ENCODE peak calls at places on chromosomes 2 and 18, in five cellular contexts. L is NCI-H748 treated with DMSO at 0.1 percent for 48 hours, D is neural crest cell, Q is T-helper 17 cell, C is fibroblast of lung. U is an unnamed sample.

GRCh38 chr2:95346738-95347671 is 49.9 kb downstream of the KCNIP3 start:
- DNase-seq in L (no peak), D (peak; percentile 24), Q (no peak), C (peak; percentile 29), U (peak; percentile 20)

GRCh38 chr2:43078781-43079755 is 147.3 kb downstream of the ZFP36L2 start:
- DNase-seq in L (no peak), D (no peak), Q (no peak), C (peak; percentile 47), U (no peak)

GRCh38 chr2:161238559-161239415 is 69.4 kb upstream of the PSMD14 start:
- DNase-seq in L (no peak), D (peak; percentile 50), Q (peak; percentile 40), C (peak; percentile 66), U (peak; percentile 50)

GRCh38 chr2:171089489-171089888 is 71.2 kb downstream of the TLK1 start:
- DNase-seq in L (no peak), D (no peak), Q (no peak), C (no peak), U (no peak)

GRCh38 chr18:13039806-13040205 is 48.6 kb downstream of the CEP192 start:
- DNase-seq in L (no peak), D (no peak), Q (no peak), C (no peak), U (no peak)

GRCh38 chr2:128573531-128573930 is 254.9 kb upstream of the HS6ST1 start:
- DNase-seq in L (no peak), D (no peak), Q (no peak), C (no peak), U (no peak)

GRCh38 chr2:205659922-205660321 is 22.4 kb upstream of the NRP2 start:
- DNase-seq in L (no peak), D (no peak), Q (no peak), C (no peak), U (no peak)

GRCh38 chr2:25497229-25497861 is 155.6 kb upstream of the DNMT3A start:
- DNase-seq in L (no peak), D (no peak), Q (no peak), C (no peak), U (no peak)

GRCh38 chr2:26838121-26838906 is 9.6 kb upstream of the DPYSL5 start:
- DNase-seq in L (no peak), D (no peak), Q (no peak), C (peak; percentile 36), U (no peak)

GRCh38 chr2:216664593-216665034 is 30.7 kb downstream of the IGFBP5 start:
- DNase-seq in L (no peak), D (no peak), Q (no peak), C (peak; percentile 73), U (no peak)

GRCh38 chr2:110157153-110157793 is 41.7 kb upstream of the MALL start:
- DNase-seq in L (peak; percentile 26), D (no peak), Q (no peak), C (peak; percentile 62), U (peak; percentile 42)

GRCh38 chr2:178999476-178999875 is 50.5 kb downstream of the CCDC141 start:
- DNase-seq in L (no peak), D (no peak), Q (no peak), C (no peak), U (no peak)

GRCh38 chr18:24381126-24381525 is 16.5 kb downstream of the OSBPL1A start:
- DNase-seq in L (no peak), D (no peak), Q (no peak), C (no peak), U (no peak)

GRCh38 chr2:170162261-170162612 is 15.7 kb upstream of the MYO3B start:
- DNase-seq in L (no peak), D (no peak), Q (no peak), C (peak; percentile 63), U (no peak)

GRCh38 chr2:134762508-134762907 is 43.7 kb upstream of the TMEM163 start:
- DNase-seq in L (no peak), D (no peak), Q (no peak), C (peak; percentile 59), U (no peak)

GRCh38 chr2:240395448-240395847 is 40.0 kb upstream of the GPC1 start:
- DNase-seq in L (no peak), D (no peak), Q (no peak), C (no peak), U (no peak)

GRCh38 chr2:78024991-78025390 is 502.8 kb upstream of the LRRTM4 start:
- DNase-seq in L (no peak), D (no peak), Q (no peak), C (no peak), U (no peak)

GRCh38 chr18:2654828-2655152 is 736 bp upstream of the SMCHD1 start:
- DNase-seq in L (peak; percentile 28), D (no peak), Q (peak; percentile 72), C (no peak), U (peak; percentile 29)

GRCh38 chr2:154912215-154912614 is 213.7 kb downstream of the KCNJ3 start:
- DNase-seq in L (peak; percentile 92), D (no peak), Q (no peak), C (no peak), U (no peak)

GRCh38 chr2:111157798-111158197 is 37.1 kb downstream of the BCL2L11 start:
- DNase-seq in L (no peak), D (no peak), Q (no peak), C (no peak), U (no peak)

GRCh38 chr2:47243596-47244323 is 88.7 kb upstream of the STPG4 start:
- DNase-seq in L (no peak), D (no peak), Q (no peak), C (no peak), U (no peak)

GRCh38 chr2:102190425-102191107 is 3.7 kb downstream of the IL1RL2 start:
- DNase-seq in L (no peak), D (no peak), Q (no peak), C (no peak), U (peak; percentile 27)

GRCh38 chr2:121803503-121803902 is 48.1 kb downstream of the TSN start:
- DNase-seq in L (no peak), D (no peak), Q (no peak), C (no peak), U (no peak)

GRCh38 chr2:242054406-242054805 is 184.9 kb downstream of the RTP5 start:
- DNase-seq in L (no peak), D (no peak), Q (no peak), C (no peak), U (no peak)

GRCh38 chr2:86046985-86047384 is 58.7 kb downstream of the POLR1A start:
- DNase-seq in L (no peak), D (no peak), Q (no peak), C (peak; percentile 91), U (no peak)

GRCh38 chr2:148860037-148860436 is 15.0 kb upstream of the KIF5C start:
- DNase-seq in L (no peak), D (no peak), Q (no peak), C (peak; percentile 4), U (no peak)

GRCh38 chr2:85255813-85256581 is 71.8 kb downstream of the TGOLN2 start:
- DNase-seq in L (no peak), D (peak; percentile 63), Q (no peak), C (peak; percentile 86), U (no peak)

GRCh38 chr2:17979707-17980106 is 101.2 kb downstream of the KCNS3 start:
- DNase-seq in L (no peak), D (no peak), Q (no peak), C (peak; percentile 80), U (no peak)

GRCh38 chr18:44986933-44987332 is 306.2 kb downstream of the SETBP1 start:
- DNase-seq in L (no peak), D (no peak), Q (no peak), C (no peak), U (no peak)

GRCh38 chr2:232324778-232325177 is 53.8 kb upstream of the ALPP start:
- DNase-seq in L (no peak), D (no peak), Q (no peak), C (no peak), U (no peak)

GRCh38 chr2:113757059-113757657 is 716 bp upstream of the SLC35F5 start:
- DNase-seq in L (no peak), D (no peak), Q (no peak), C (no peak), U (peak; percentile 4)

GRCh38 chr2:106180602-106181001 is 13.5 kb downstream of the UXS1 start:
- DNase-seq in L (no peak), D (no peak), Q (no peak), C (no peak), U (no peak)

GRCh38 chr2:164981217-164981990 is 26.1 kb upstream of the SLC38A11 start:
- DNase-seq in L (no peak), D (no peak), Q (no peak), C (peak; percentile 66), U (peak; percentile 13)

GRCh38 chr2:239371726-239372686 is 28.8 kb downstream of the HDAC4 start:
- DNase-seq in L (no peak), D (no peak), Q (no peak), C (no peak), U (no peak)

GRCh38 chr2:40148344-40148743 is 303.5 kb downstream of the SLC8A1 start:
- DNase-seq in L (no peak), D (no peak), Q (no peak), C (no peak), U (no peak)

GRCh38 chr2:127942002-127942401 is 56.2 kb upstream of the AMMECR1L start:
- DNase-seq in L (no peak), D (no peak), Q (no peak), C (no peak), U (no peak)

GRCh38 chr2:67057901-67058703 is 339.0 kb upstream of the ETAA1 start:
- DNase-seq in L (no peak), D (no peak), Q (no peak), C (no peak), U (no peak)

GRCh38 chr18:58552057-58552461 is 76.8 kb downstream of the ALPK2 start:
- DNase-seq in L (no peak), D (no peak), Q (no peak), C (peak; percentile 69), U (peak; percentile 55)

GRCh38 chr2:240343548-240343947 is 91.9 kb upstream of the GPC1 start:
- DNase-seq in L (no peak), D (no peak), Q (no peak), C (no peak), U (no peak)

GRCh38 chr2:111119847-111120252 is 864 bp upstream of the BCL2L11 start:
- DNase-seq in L (no peak), D (no peak), Q (no peak), C (no peak), U (no peak)